ENCODE peak calls at places on chromosomes 5 and 9, in four cellular contexts. H, W, D and F are unnamed samples. For H3K4me1, the result is how much of the 10 kb centered on the place peaks cover.

GRCh38 chr5:151937851-151938250 is 13.2 kb upstream of the GLRA1 start:
- DNase-seq in H (no peak), W (no peak), D (no peak), F (no peak)

GRCh38 chr9:137032893-137033292 is 1.0 kb upstream of the FUT7 start:
- DNase-seq in H (peak), W (no peak), D (no peak), F (no peak)

GRCh38 chr5:54889826-54890225 is 95.6 kb downstream of the ESM1 start:
- DNase-seq in H (no peak), W (no peak), D (no peak), F (no peak)

GRCh38 chr5:139492700-139493192 is 10.2 kb upstream of the STING1 start:
- DNase-seq in H (no peak), W (no peak), D (no peak), F (no peak)

GRCh38 chr9:4298255-4299005 is 1.4 kb downstream of the GLIS3 start:
- DNase-seq in H (peak), W (peak), D (peak), F (peak)

GRCh38 chr9:110748251-110748893 is 79.8 kb downstream of the MUSK start:
- DNase-seq in H (no peak), W (no peak), D (no peak), F (no peak)

GRCh38 chr9:78972303-78973002 is 599.3 kb upstream of the TLE4 start:
- DNase-seq in H (no peak), W (no peak), D (no peak), F (no peak)

GRCh38 chr9:75152416-75152815 is 64.1 kb downstream of the OSTF1 start:
- DNase-seq in H (no peak), W (no peak), D (peak), F (peak)

GRCh38 chr9:37187269-37187668 is 66.9 kb downstream of the ZCCHC7 start:
- DNase-seq in H (no peak), W (no peak), D (peak), F (no peak)

GRCh38 chr5:170536498-170536897 is 32.7 kb downstream of the KCNIP1 start:
- DNase-seq in H (no peak), W (no peak), D (no peak), F (no peak)

GRCh38 chr5:119789411-119790117 is 160.2 kb downstream of the FAM170A start:
- DNase-seq in H (no peak), W (no peak), D (no peak), F (no peak)

GRCh38 chr5:56088431-56088949 is 93.7 kb upstream of the IL6ST start:
- DNase-seq in H (no peak), W (no peak), D (no peak), F (no peak)

GRCh38 chr5:59300930-59301329 is 592.6 kb downstream of the PDE4D start:
- DNase-seq in H (no peak), W (no peak), D (no peak), F (no peak)

GRCh38 chr5:128196791-128197190 is 113.2 kb downstream of the SLC12A2 start:
- DNase-seq in H (no peak), W (no peak), D (peak), F (peak)

GRCh38 chr9:132994410-132995120 is 16.1 kb downstream of the GFI1B start:
- DNase-seq in H (no peak), W (no peak), D (no peak), F (no peak)

GRCh38 chr5:162189719-162190118 is 122.1 kb downstream of the GABRG2 start:
- DNase-seq in H (no peak), W (no peak), D (no peak), F (no peak)

GRCh38 chr5:57482671-57483106 is at the start of gene ACTBL2:
- DNase-seq in H (no peak), W (no peak), D (no peak), F (no peak)

GRCh38 chr5:72767289-72768010 is 49.0 kb upstream of the TNPO1 start:
- DNase-seq in H (no peak), W (no peak), D (no peak), F (no peak)

GRCh38 chr9:93860694-93861658 is 94.2 kb downstream of the BARX1 start:
- DNase-seq in H (no peak), W (peak), D (no peak), F (no peak)

GRCh38 chr5:111197523-111197922 is 26.7 kb upstream of the CAMK4 start:
- DNase-seq in H (no peak), W (no peak), D (no peak), F (no peak)

GRCh38 chr5:172765766-172766286 is 5.2 kb downstream of the DUSP1 start:
- DNase-seq in H (no peak), W (no peak), D (no peak), F (no peak)

GRCh38 chr9:130111805-130112204 is 58.1 kb downstream of the GPR107 start:
- DNase-seq in H (no peak), W (peak), D (no peak), F (no peak)

GRCh38 chr5:80864706-80865435 is 95.3 kb upstream of the RASGRF2 start:
- DNase-seq in H (no peak), W (no peak), D (no peak), F (no peak)

GRCh38 chr9:114146735-114147134 is 8.6 kb upstream of the COL27A1 start:
- DNase-seq in H (no peak), W (no peak), D (no peak), F (no peak)

GRCh38 chr5:148708854-148709253 is 54.5 kb upstream of the HTR4 start:
- DNase-seq in H (no peak), W (no peak), D (no peak), F (no peak)

GRCh38 chr5:57488308-57488955 is 5.8 kb upstream of the ACTBL2 start:
- DNase-seq in H (no peak), W (no peak), D (no peak), F (no peak)

GRCh38 chr5:103402861-103403260 is 144.3 kb downstream of the MACIR start:
- DNase-seq in H (no peak), W (no peak), D (no peak), F (no peak)

GRCh38 chr5:126046275-126046674 is 376.9 kb upstream of the GRAMD2B start:
- DNase-seq in H (no peak), W (no peak), D (no peak), F (no peak)

GRCh38 chr9:127122176-127123151 is at the start of gene ANGPTL2:
- DNase-seq in H (peak), W (peak), D (no peak), F (no peak)

GRCh38 chr9:127121628-127122175 is 733 bp downstream of the ANGPTL2 start:
- DNase-seq in H (no peak), W (no peak), D (no peak), F (no peak)

GRCh38 chr9:127124792-127125191 is 2.4 kb upstream of the ANGPTL2 start:
- DNase-seq in H (no peak), W (no peak), D (no peak), F (no peak)

GRCh38 chr9:127124091-127124490 is 1.7 kb upstream of the ANGPTL2 start:
- DNase-seq in H (no peak), W (no peak), D (no peak), F (no peak)

DNA sequence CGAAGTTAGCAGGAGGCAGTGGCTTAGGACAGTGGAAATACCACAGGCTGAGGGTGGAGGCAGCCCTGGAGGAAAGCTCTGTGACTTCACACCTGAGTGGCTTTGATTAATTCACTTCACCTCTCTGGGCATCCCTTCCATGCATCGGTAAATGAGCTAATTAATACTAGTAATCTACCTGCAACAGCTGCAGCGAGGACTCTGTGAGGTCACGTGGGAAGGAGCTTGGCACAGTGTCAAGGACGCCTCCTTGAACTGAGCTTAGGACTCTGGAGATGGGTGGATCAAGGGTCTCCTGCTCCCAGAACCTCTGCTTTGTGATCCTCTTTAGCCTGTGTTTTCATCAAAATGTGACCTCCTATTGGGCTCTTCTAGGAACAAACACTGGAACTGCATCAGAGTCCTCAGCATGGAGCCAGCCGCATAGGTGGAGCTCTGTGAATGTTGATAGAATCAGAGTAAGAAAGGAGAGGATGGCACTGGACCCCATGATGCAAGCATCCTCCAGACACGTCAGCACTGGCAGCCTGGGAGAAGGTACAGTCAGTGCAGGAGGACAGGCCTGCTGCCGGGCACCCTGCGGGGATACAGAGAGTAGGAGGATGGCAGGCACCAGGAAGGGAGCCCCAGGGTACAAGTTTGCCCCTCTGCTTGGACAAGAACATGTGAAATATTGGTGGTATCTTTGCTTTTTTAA is 952 bp upstream of the ANGPTL2 start:
- DNase-seq in H (no peak), W (no peak), D (no peak), F (no peak)
- H3K4me3 ChIP-seq in H (peak), W (no peak), D (no peak), F (no peak)

DNA sequence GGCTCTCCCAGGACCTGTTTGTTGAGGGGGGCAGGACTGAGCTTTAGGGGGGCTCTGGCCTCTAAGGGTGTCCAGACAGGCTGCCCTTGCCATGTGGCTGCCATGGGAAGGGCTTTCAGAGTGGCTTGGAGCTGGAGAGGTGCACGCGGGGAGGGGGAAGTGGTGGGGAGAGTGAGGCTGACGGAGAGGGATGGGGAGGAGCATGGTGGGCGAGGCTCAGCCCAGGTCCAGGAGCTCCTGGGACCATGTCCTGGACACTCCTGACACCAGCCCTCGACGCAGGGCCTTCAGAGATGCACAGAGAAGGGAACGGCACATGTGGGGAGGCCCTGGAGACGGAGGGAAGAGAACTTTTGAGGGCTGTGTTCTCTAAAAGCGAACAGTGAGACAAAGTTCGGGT is 2.4 kb downstream of the SPAAR start:
- DNase-seq in H (no peak), W (no peak), D (no peak), F (no peak)
- H3K4me1 ChIP-seq in H (half or more), W (under half), D (half or more), F (under half)

DNA sequence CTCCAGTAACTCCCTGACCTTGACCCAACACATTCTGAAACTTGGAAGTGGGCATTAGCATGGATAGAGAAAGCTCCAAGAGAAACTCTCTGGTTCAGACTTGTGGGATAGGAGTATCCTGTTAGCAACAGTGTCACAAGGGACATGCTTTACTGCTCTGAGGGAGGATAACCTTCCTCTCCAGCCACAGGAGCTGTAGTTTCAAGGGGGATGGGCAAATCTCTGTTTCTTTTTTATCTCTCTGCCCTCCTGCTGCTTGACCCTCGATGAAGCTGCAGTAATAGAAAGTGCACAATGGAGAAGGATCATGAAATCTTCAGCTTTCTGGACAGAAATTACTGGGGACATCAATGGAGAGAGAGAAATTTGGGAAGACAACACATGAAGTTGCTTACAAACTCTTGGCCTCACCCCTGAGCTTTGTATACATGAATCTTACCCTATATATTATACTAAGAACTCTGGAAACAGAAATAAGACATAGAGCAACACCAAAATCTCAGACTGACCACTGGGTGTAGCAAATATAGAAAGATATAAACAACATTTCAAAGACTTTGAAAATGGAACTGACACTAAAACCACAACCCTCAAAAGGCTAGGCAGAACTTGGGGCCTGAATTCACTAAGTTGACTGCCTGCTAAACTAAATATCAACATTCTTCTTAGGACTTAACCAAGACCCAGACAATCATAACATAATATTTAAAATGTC is 471.0 kb upstream of the MEF2C start:
- DNase-seq in H (no peak), W (no peak), D (no peak), F (no peak)
- H3K27ac ChIP-seq in H (no peak), W (no peak), D (no peak), F (no peak)

DNA sequence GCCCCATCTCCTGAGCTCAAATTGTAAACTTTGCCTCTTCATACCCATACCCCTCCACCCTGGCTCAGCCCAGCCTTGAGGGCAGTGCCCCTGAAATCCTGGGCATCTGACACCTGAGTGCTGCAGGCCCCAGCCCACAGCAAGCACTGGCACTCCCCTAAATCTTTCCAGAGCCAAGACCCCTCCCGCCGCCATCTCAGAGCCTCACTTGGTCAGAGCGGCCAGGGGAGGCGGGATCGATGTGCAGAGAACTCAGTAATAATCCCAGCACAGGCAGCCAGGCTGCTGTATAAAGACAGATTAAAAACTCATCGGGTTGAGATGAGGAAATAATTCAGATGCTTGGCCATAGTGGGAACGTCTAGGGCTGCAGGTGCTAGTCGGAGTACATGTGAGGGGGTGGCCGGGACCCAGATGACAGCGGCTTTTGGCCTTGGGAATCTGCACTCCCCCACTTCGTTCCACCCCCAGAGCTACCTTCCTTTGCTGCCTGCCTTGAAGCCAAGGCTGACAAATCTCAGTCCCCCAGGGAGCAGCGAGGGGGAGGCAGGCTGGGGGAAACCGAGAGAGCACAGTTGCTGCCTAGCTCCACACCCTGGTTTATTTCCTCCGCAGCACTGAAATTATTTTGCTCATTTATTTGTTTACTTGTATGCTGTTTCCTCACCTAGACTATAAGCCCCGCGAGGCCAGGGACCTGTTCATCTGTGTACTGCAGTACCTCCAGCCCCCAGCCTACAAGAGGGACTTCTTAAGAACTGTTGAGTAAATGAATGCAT is 19.5 kb upstream of the ARAP3 start:
- DNase-seq in H (no peak), W (no peak), D (peak), F (no peak)
- H3K4me3 ChIP-seq in H (no peak), W (no peak), D (peak), F (peak)

DNA sequence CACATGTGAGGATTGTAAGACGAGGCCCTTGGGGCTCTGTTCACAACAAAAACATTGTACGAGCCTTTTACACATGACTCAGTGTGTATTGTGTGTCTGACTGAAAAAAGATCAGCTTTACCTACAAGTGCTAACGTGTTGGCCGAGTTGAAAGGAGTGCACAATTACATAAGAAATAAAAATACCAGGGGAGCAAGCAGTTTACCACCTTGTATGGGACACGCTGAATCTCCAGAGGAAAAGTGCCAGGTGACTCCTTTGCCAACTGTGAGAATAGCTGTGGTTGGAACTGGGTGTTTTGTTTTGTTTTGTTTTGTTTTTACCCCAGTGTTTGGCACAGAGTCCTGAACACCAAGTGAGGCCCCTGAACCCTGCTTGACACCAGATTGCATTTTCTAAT is 32.8 kb upstream of the ZSWIM6 start:
- DNase-seq in H (no peak), W (no peak), D (no peak), F (no peak)
- H3K4me1 ChIP-seq in H (under half), W (under half), D (under half), F (under half)

GRCh38 chr9:21634951-21635350 is 152.8 kb upstream of the IFNE start:
- DNase-seq in H (no peak), W (no peak), D (no peak), F (no peak)
- H3K27ac ChIP-seq in H (no peak), W (no peak), D (no peak), F (no peak)